ENCODE peak calls at places on chromosomes 6 and 20, in five cellular contexts. P is IMR-90, S is esophagus muscularis mucosa, L is stomach, B is psoas muscle. Z is an unnamed sample.

GRCh38 chr20:34709836-34710567 is 5.9 kb downstream of the TP53INP2 start:
- DNase-seq in P (peak), S (no peak), L (peak), B (peak), Z (peak)

GRCh38 chr6:71513036-71513435 is 224.4 kb downstream of the OGFRL1 start:
- DNase-seq in P (no peak), S (no peak), L (no peak), B (no peak), Z (no peak)

GRCh38 chr6:107989166-107990094 is 31.4 kb upstream of the SEC63 start:
- DNase-seq in P (no peak), S (no peak), L (no peak), B (no peak), Z (no peak)

GRCh38 chr6:128495536-128496333 is 24.7 kb downstream of the PTPRK start:
- DNase-seq in P (no peak), S (no peak), L (no peak), B (no peak), Z (no peak)

GRCh38 chr6:88211446-88211845 is 45.3 kb upstream of the CNR1 start:
- DNase-seq in P (no peak), S (no peak), L (no peak), B (no peak), Z (no peak)

GRCh38 chr20:4605166-4605565 is 116.5 kb upstream of the PRND start:
- DNase-seq in P (no peak), S (no peak), L (no peak), B (no peak), Z (no peak)

GRCh38 chr6:45880139-45880538 is 135.5 kb downstream of the CLIC5 start:
- DNase-seq in P (no peak), S (peak), L (no peak), B (no peak), Z (no peak)

GRCh38 chr20:3543901-3544507 is 73.2 kb downstream of the ATRN start:
- DNase-seq in P (peak), S (no peak), L (no peak), B (no peak), Z (no peak)

GRCh38 chr6:5107332-5107731 is 22.2 kb downstream of the PPP1R3G start:
- DNase-seq in P (no peak), S (no peak), L (no peak), B (no peak), Z (no peak)

GRCh38 chr6:36139431-36139830 is 9.1 kb downstream of the MAPK13 start:
- DNase-seq in P (no peak), S (no peak), L (no peak), B (no peak), Z (no peak)

GRCh38 chr6:139982652-139983051 is 608.2 kb upstream of the CITED2 start:
- DNase-seq in P (peak), S (no peak), L (no peak), B (no peak), Z (no peak)

GRCh38 chr6:145887969-145888368 is 73.4 kb upstream of the FBXO30 start:
- DNase-seq in P (peak), S (no peak), L (no peak), B (no peak), Z (no peak)

GRCh38 chr6:76856065-76856464 is 607.2 kb downstream of the HTR1B start:
- DNase-seq in P (no peak), S (no peak), L (no peak), B (no peak), Z (no peak)

GRCh38 chr6:14221564-14222297 is 104.2 kb downstream of the CD83 start:
- DNase-seq in P (no peak), S (no peak), L (no peak), B (no peak), Z (no peak)

GRCh38 chr6:6713660-6714446 is 125.3 kb downstream of the LY86 start:
- DNase-seq in P (peak), S (no peak), L (no peak), B (no peak), Z (no peak)

GRCh38 chr20:63059684-63060056 is 52.9 kb upstream of the BHLHE23 start:
- DNase-seq in P (no peak), S (no peak), L (no peak), B (peak), Z (no peak)

GRCh38 chr20:60586417-60587105 is 628.3 kb downstream of the CDH26 start:
- DNase-seq in P (no peak), S (peak), L (no peak), B (peak), Z (no peak)

GRCh38 chr20:11027224-11027623 is 353.4 kb upstream of the JAG1 start:
- DNase-seq in P (no peak), S (no peak), L (no peak), B (no peak), Z (no peak)

GRCh38 chr6:166767191-166767590 is 140.1 kb upstream of the RPS6KA2 start:
- DNase-seq in P (no peak), S (no peak), L (peak), B (no peak), Z (peak)

GRCh38 chr6:4776967-4777925 is 1.0 kb downstream of the CDYL start:
- DNase-seq in P (peak), S (no peak), L (no peak), B (peak), Z (no peak)

GRCh38 chr6:46128476-46128875 is 1.3 kb upstream of the ENPP4 start:
- DNase-seq in P (no peak), S (no peak), L (no peak), B (no peak), Z (no peak)

GRCh38 chr20:13397300-13397724 is 176.2 kb downstream of the ISM1 start:
- DNase-seq in P (peak), S (no peak), L (no peak), B (no peak), Z (no peak)

GRCh38 chr6:135876048-135876447 is 24.5 kb downstream of the PDE7B start:
- DNase-seq in P (no peak), S (no peak), L (no peak), B (no peak), Z (no peak)

GRCh38 chr6:128208851-128209580 is 308.2 kb upstream of the THEMIS start:
- DNase-seq in P (peak), S (no peak), L (no peak), B (no peak), Z (no peak)

GRCh38 chr20:6381887-6382286 is 259.1 kb upstream of the FERMT1 start:
- DNase-seq in P (peak), S (no peak), L (no peak), B (no peak), Z (no peak)

GRCh38 chr6:149648148-149649145 is at the start of gene KATNA1:
- DNase-seq in P (peak), S (peak), L (peak), B (peak), Z (peak)
- TF ChIP-seq CTCF in P (no peak), S (no peak), L (no peak), B (no peak), Z (no peak)

GRCh38 chr6:16540804-16541752 is 220.2 kb downstream of the ATXN1 start:
- DNase-seq in P (no peak), S (no peak), L (no peak), B (peak), Z (no peak)
- TF ChIP-seq CTCF in P (no peak), S (no peak), L (no peak), B (no peak), Z (no peak)

GRCh38 chr6:105112577-105112976 is 67.2 kb downstream of the POPDC3 start:
- DNase-seq in P (no peak), S (no peak), L (no peak), B (no peak), Z (no peak)
- TF ChIP-seq CTCF in P (no peak), S (no peak), L (no peak), B (no peak), Z (no peak)

DNA sequence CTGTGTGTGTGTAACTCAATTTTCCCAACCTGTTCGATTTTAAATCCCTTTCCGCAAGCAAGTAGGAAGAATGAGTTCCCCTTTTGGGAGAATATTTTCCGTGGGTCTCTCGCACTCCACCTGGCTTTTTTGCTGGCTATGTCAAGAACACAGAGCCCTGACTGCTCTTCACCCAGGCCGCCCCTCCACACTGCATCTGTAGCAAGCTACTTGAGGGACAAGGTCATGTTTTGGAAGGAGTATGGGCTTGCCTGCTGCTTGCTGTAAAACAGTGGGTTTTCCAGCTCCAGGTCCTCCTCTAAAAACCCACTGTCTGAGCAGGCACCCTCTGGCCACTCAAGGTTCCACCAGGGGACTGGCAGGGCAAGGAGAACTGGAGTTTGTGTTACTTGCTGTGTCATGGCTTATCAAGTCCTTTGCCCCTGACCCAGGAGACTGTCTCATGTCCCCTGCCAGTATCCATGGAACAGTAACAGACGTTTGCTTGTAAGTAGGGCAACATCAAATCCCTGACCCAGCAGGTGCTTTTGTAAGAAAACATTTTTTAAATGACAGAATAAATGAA is 35.5 kb upstream of the SYNJ2 start:
- DNase-seq in P (no peak), S (no peak), L (no peak), B (no peak), Z (no peak)
- TF ChIP-seq CTCF in P (no peak), S (no peak), L (no peak), B (no peak), Z (no peak)

GRCh38 chr6:33641144-33641543 is 20.0 kb downstream of the ITPR3 start:
- DNase-seq in P (no peak), S (no peak), L (no peak), B (no peak), Z (no peak)

GRCh38 chr6:33639559-33639958 is 18.4 kb downstream of the ITPR3 start:
- DNase-seq in P (no peak), S (no peak), L (no peak), B (no peak), Z (no peak)

GRCh38 chr6:33638581-33638980 is 17.5 kb downstream of the ITPR3 start:
- DNase-seq in P (no peak), S (no peak), L (peak), B (no peak), Z (no peak)

GRCh38 chr6:33641602-33642001 is 20.5 kb downstream of the ITPR3 start:
- DNase-seq in P (no peak), S (no peak), L (no peak), B (no peak), Z (no peak)

GRCh38 chr6:33640361-33640760 is 19.2 kb downstream of the ITPR3 start:
- DNase-seq in P (no peak), S (no peak), L (no peak), B (no peak), Z (no peak)
- TF ChIP-seq CTCF in P (no peak), S (no peak), L (no peak), B (no peak), Z (no peak)

GRCh38 chr20:17882065-17882833 is 86.3 kb downstream of the SNX5 start:
- DNase-seq in P (no peak), S (no peak), L (no peak), B (no peak), Z (no peak)
- TF ChIP-seq CTCF in P (no peak), S (no peak), L (no peak), B (no peak), Z (no peak)